ENCODE peak calls at places on chromosomes 3 and 15, in six cellular contexts. Y is cardiac fibroblast; Z is heart right ventricle; N is CD4-positive, alpha-beta T cell; V is astrocyte; H is type B pancreatic cell. C is an unnamed sample.

GRCh38 chr3:45002680-45003079 is 23.4 kb upstream of the CLEC3B start:
- DNase-seq in N (no peak), V (no peak), Z (no peak), Y (no peak), H (no peak), C (no peak)

GRCh38 chr3:8980756-8981257 is 17.5 kb upstream of the RAD18 start:
- DNase-seq in H (no peak), Y (no peak), N (no peak), V (no peak), Z (no peak), C (no peak)

GRCh38 chr3:57952208-57952631 is 56.0 kb upstream of the FLNB start:
- DNase-seq in H (no peak), Y (peak), V (peak), Z (peak), N (no peak), C (no peak)

GRCh38 chr3:176937546-176937945 is 259.7 kb downstream of the TBL1XR1 start:
- DNase-seq in Y (peak), H (no peak), N (no peak), V (peak), Z (no peak), C (no peak)

GRCh38 chr3:55343486-55344357 is 143.4 kb downstream of the WNT5A start:
- DNase-seq in H (no peak), Z (no peak), V (peak), N (no peak), Y (no peak), C (no peak)

GRCh38 chr3:42013652-42014442 is 51.9 kb upstream of the ULK4 start:
- DNase-seq in H (peak), Y (peak), V (no peak), Z (peak), N (peak), C (peak)

GRCh38 chr3:130820976-130821375 is 72.9 kb upstream of the ATP2C1 start:
- DNase-seq in N (no peak), Y (peak), Z (no peak), V (peak), H (no peak), C (no peak)

GRCh38 chr3:86990734-86991481 is at the start of gene VGLL3:
- DNase-seq in V (peak), Y (peak), H (peak), N (no peak), Z (peak), C (peak)

GRCh38 chr3:153667341-153667740 is 453.8 kb upstream of the ARHGEF26 start:
- DNase-seq in V (peak), N (no peak), H (no peak), Y (peak), Z (no peak), C (no peak)

GRCh38 chr3:87867001-87867400 is 191.8 kb downstream of the CGGBP1 start:
- DNase-seq in H (no peak), Z (no peak), Y (no peak), N (no peak), V (peak), C (no peak)

GRCh38 chr3:18501679-18502343 is 76.7 kb upstream of the SATB1 start:
- DNase-seq in N (no peak), Y (no peak), H (no peak), V (no peak), Z (no peak), C (no peak)

GRCh38 chr3:194161181-194162045 is 25.5 kb downstream of the HES1 start:
- DNase-seq in V (no peak), N (no peak), H (no peak), Z (no peak), Y (no peak), C (no peak)

GRCh38 chr15:77052556-77052955 is 18.4 kb downstream of the TSPAN3 start:
- DNase-seq in Z (no peak), H (no peak), N (no peak), V (no peak), Y (no peak), C (no peak)

GRCh38 chr3:150545419-150546225 is 674 bp downstream of the SERP1 start:
- DNase-seq in H (peak), N (peak), Z (no peak), Y (no peak), V (peak), C (peak)
- TF ChIP-seq CTCF in H (no peak), N (no peak), Z (no peak), Y (no peak), V (no peak), C (no peak)

GRCh38 chr3:120039642-120040610 is 54.3 kb downstream of the GSK3B start:
- DNase-seq in V (peak), Y (peak), N (no peak), Z (no peak), H (no peak), C (no peak)
- TF ChIP-seq CTCF in V (no peak), Y (no peak), N (no peak), Z (no peak), H (peak), C (no peak)

GRCh38 chr3:149764302-149764701 is 12.0 kb upstream of the COMMD2 start:
- DNase-seq in Y (no peak), H (no peak), V (no peak), N (no peak), Z (no peak), C (no peak)
- TF ChIP-seq CTCF in Y (no peak), H (no peak), V (no peak), N (no peak), Z (no peak), C (no peak)

GRCh38 chr3:141302364-141303141 is 65.8 kb upstream of the ZBTB38 start:
- DNase-seq in Z (no peak), V (peak), H (no peak), Y (peak), N (no peak), C (no peak)
- TF ChIP-seq CTCF in Z (no peak), V (no peak), H (no peak), Y (peak), N (no peak), C (peak)

GRCh38 chr3:171837698-171838097 is 5.5 kb upstream of the TMEM212 start:
- DNase-seq in Z (no peak), N (no peak), V (no peak), Y (no peak), H (no peak), C (no peak)

GRCh38 chr3:171836836-171837235 is 6.3 kb upstream of the TMEM212 start:
- DNase-seq in V (no peak), N (no peak), Y (no peak), Z (no peak), H (no peak), C (no peak)

GRCh38 chr3:171839270-171839669 is 3.9 kb upstream of the TMEM212 start:
- DNase-seq in N (no peak), Y (no peak), V (no peak), H (no peak), Z (no peak), C (no peak)

GRCh38 chr3:171840484-171840830 is 2.7 kb upstream of the TMEM212 start:
- DNase-seq in N (no peak), Y (no peak), H (no peak), V (no peak), Z (no peak), C (no peak)

DNA sequence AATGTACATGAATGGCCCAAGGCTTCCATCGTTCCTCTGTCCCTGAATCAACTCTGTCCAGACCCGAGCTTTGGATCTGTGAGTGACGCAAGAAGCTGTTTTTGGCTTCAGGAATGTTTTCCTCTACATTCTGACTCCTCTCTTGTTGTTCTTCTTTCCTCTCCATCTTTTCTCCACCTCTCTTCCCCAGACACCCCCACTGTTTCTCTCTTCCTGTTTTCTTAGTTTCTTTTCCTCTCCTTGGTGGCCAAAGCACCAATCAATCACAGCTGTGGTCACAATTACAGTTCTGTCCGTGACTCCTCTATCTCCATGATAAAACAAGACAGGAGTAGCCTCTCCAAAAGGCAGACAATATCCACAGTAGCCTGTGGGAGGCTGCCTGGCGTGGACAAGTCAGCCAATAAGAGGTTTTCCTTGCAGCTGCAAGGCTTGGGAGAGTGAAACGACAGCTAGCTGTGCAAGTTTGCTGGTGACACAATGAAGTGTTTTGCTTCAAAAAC is 4.9 kb upstream of the TMEM212 start:
- DNase-seq in Y (peak), N (no peak), V (peak), Z (peak), H (no peak), C (no peak)
- TF ChIP-seq CTCF in Y (peak), N (no peak), V (no peak), Z (no peak), H (no peak), C (peak)

DNA sequence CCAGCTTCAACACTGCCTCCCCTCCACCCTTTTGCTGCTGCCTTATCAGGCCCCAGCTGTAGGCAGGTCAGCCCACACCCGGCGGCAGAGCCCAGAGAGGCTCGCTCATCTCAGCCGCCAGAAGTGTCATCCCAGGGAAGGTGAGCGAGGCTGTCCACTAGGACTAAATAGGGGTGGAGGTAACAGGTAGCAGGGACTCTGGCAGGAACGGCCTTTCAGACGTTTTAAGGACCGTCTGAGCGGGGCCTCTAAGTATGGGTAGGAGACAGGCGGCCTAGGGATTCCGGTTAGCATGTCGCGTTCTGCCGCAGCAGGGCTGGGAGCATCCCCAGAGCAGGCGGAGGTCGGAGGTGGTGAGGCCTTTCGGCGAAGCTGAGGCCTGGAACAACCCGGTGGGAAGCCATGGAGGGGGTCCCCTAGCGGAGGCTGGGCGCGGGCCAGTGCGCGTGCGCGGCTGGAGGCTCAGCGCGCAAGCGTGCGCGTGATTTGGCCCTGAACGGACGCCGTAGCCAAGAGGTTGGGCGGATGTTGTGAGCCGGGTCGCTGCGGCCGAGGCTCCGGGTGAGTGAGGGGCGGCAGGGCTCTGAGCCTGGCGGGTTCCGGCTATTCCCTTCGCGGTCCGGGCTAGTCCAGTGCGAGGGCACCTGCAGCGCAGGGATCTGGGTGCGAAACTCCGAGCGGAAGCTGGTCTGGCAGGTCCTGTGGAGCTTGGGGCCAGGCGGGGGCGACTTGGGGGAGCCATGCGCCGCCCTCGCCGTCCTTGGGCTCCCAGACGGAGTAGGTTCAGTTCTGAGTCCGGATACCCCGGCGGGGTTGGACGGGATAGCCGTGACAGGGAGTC is at the start of the genes MST1 and RNF123:
- DNase-seq in H (peak), Z (peak), V (peak), N (peak), Y (peak), C (peak)
- TF ChIP-seq CTCF in H (peak), Z (no peak), V (no peak), N (peak), Y (peak), C (peak)

GRCh38 chr3:181176610-181177009 is 187.1 kb upstream of the DNAJC19 start:
- DNase-seq in Z (peak), N (peak), V (peak), Y (peak), H (no peak), C (no peak)
- TF ChIP-seq CTCF in Z (no peak), N (peak), V (peak), Y (peak), H (peak), C (peak)

GRCh38 chr15:86691091-86691490 is 611.4 kb downstream of the AGBL1 start:
- DNase-seq in V (peak), Y (no peak), N (no peak), Z (no peak), H (no peak), C (no peak)
- TF ChIP-seq CTCF in V (no peak), Y (no peak), N (no peak), Z (no peak), H (peak), C (no peak)

DNA sequence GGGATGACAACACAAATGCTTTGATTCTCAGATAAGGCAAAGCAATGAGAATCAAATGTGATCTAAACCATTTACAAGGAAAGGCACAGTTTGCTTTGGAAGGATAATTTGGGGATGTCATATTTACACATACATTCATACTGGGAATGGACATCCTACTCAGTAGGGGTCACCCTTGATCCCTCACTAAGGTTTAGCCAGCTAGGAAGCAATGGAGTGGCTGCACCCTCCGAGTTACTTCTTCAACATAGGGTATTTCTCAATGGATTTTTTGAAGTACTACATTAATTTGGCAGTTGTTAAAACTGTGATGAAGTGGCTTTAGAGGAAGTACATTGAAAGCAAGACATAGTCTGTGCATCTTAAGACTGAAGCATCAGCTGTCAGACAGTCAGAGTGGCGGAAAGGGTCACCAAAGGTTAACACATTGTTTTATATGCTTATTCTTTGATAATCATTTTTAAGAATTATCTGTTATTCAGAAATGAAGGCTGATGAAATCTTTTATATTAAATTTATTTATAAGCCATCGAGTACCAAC is 22.0 kb upstream of the SSR3 start:
- DNase-seq in Y (peak), N (no peak), H (no peak), V (no peak), Z (no peak), C (no peak)
- TF ChIP-seq CTCF in Y (no peak), N (no peak), H (no peak), V (no peak), Z (no peak), C (no peak)

GRCh38 chr3:150372320-150373118 is 35.6 kb upstream of the TSC22D2 start:
- DNase-seq in N (no peak), V (no peak), H (no peak), Z (no peak), Y (no peak), C (no peak)
- TF ChIP-seq CTCF in N (no peak), V (peak), H (peak), Z (no peak), Y (peak), C (peak)